ENCODE peak calls at places on chromosomes 11 and 22, in seven cellular contexts. One of them, this sample, is unnamed.

GRCh38 chr22:17808688-17809403 is 34.6 kb upstream of the BID start:
- DNase-seq in adrenal gland: no peak
- DNase-seq in IMR-90: peak
- DNase-seq in heart left ventricle: no peak
- DNase-seq in uterus: no peak
- DNase-seq in A549: no peak
- DNase-seq in transverse colon: no peak
- DNase-seq in this sample: no peak

GRCh38 chr11:12390258-12390657 is 12.9 kb downstream of the PARVA start:
- DNase-seq in A549: no peak
- DNase-seq in IMR-90: no peak
- DNase-seq in transverse colon: no peak
- DNase-seq in adrenal gland: no peak
- DNase-seq in uterus: no peak
- DNase-seq in heart left ventricle: no peak
- DNase-seq in this sample: no peak

GRCh38 chr11:116842909-116843308 is 5.5 kb upstream of the APOA1 start:
- DNase-seq in heart left ventricle: no peak
- DNase-seq in IMR-90: no peak
- DNase-seq in adrenal gland: no peak
- DNase-seq in A549: peak
- DNase-seq in uterus: no peak
- DNase-seq in transverse colon: peak
- DNase-seq in this sample: no peak

GRCh38 chr11:124536520-124536919 is 6.9 kb downstream of the OR8B12 start:
- DNase-seq in adrenal gland: peak
- DNase-seq in A549: peak
- DNase-seq in uterus: no peak
- DNase-seq in IMR-90: peak
- DNase-seq in heart left ventricle: peak
- DNase-seq in transverse colon: peak
- DNase-seq in this sample: peak

GRCh38 chr11:11445441-11446185 is 92.6 kb upstream of the CSNK2A3 start:
- DNase-seq in uterus: no peak
- DNase-seq in IMR-90: no peak
- DNase-seq in transverse colon: no peak
- DNase-seq in A549: no peak
- DNase-seq in adrenal gland: no peak
- DNase-seq in heart left ventricle: no peak
- DNase-seq in this sample: no peak

GRCh38 chr11:30617762-30618161 is 31.6 kb upstream of the MPPED2 start:
- DNase-seq in IMR-90: no peak
- DNase-seq in A549: no peak
- DNase-seq in heart left ventricle: no peak
- DNase-seq in transverse colon: no peak
- DNase-seq in uterus: no peak
- DNase-seq in adrenal gland: no peak
- DNase-seq in this sample: no peak

GRCh38 chr11:62169448-62169847 is 20.6 kb upstream of the SCGB1D1 start:
- DNase-seq in adrenal gland: peak
- DNase-seq in IMR-90: no peak
- DNase-seq in uterus: no peak
- DNase-seq in A549: no peak
- DNase-seq in heart left ventricle: peak
- DNase-seq in transverse colon: no peak
- DNase-seq in this sample: no peak

GRCh38 chr11:82507288-82507687 is 226.4 kb downstream of the FAM181B start:
- DNase-seq in uterus: no peak
- DNase-seq in transverse colon: no peak
- DNase-seq in heart left ventricle: no peak
- DNase-seq in IMR-90: no peak
- DNase-seq in A549: no peak
- DNase-seq in adrenal gland: no peak
- DNase-seq in this sample: no peak

GRCh38 chr22:19874307-19875060 is 19.8 kb upstream of the GNB1L start:
- DNase-seq in IMR-90: no peak
- DNase-seq in heart left ventricle: no peak
- DNase-seq in A549: no peak
- DNase-seq in transverse colon: no peak
- DNase-seq in adrenal gland: peak
- DNase-seq in uterus: peak
- DNase-seq in this sample: no peak

GRCh38 chr11:133545199-133545709 is 13.0 kb upstream of the OPCML start:
- DNase-seq in uterus: no peak
- DNase-seq in transverse colon: no peak
- DNase-seq in A549: no peak
- DNase-seq in IMR-90: no peak
- DNase-seq in heart left ventricle: no peak
- DNase-seq in adrenal gland: no peak
- DNase-seq in this sample: no peak

GRCh38 chr11:8296872-8297271 is 33.2 kb upstream of the LMO1 start:
- DNase-seq in IMR-90: no peak
- DNase-seq in transverse colon: no peak
- DNase-seq in A549: no peak
- DNase-seq in heart left ventricle: no peak
- DNase-seq in adrenal gland: no peak
- DNase-seq in uterus: no peak
- DNase-seq in this sample: no peak

GRCh38 chr22:35314161-35314942 is 14.7 kb downstream of the TOM1 start:
- DNase-seq in IMR-90: no peak
- DNase-seq in adrenal gland: no peak
- DNase-seq in uterus: peak
- DNase-seq in A549: no peak
- DNase-seq in transverse colon: peak
- DNase-seq in heart left ventricle: peak
- DNase-seq in this sample: no peak

GRCh38 chr11:119752324-119752723 is 23.3 kb upstream of the NECTIN1 start:
- DNase-seq in uterus: no peak
- DNase-seq in A549: no peak
- DNase-seq in IMR-90: no peak
- DNase-seq in heart left ventricle: no peak
- DNase-seq in transverse colon: no peak
- DNase-seq in adrenal gland: no peak
- DNase-seq in this sample: no peak
- TF ChIP-seq CTCF in uterus: no peak
- TF ChIP-seq CTCF in A549: no peak
- TF ChIP-seq CTCF in IMR-90: no peak
- TF ChIP-seq CTCF in heart left ventricle: no peak
- TF ChIP-seq CTCF in transverse colon: no peak
- TF ChIP-seq CTCF in adrenal gland: no peak
- TF ChIP-seq CTCF in this sample: no peak

GRCh38 chr11:4065086-4065485 is 29.5 kb upstream of the RRM1 start:
- DNase-seq in IMR-90: no peak
- DNase-seq in A549: no peak
- DNase-seq in uterus: no peak
- DNase-seq in transverse colon: no peak
- DNase-seq in heart left ventricle: no peak
- DNase-seq in adrenal gland: no peak
- DNase-seq in this sample: no peak
- H3K4me3 ChIP-seq in IMR-90: no peak
- H3K4me3 ChIP-seq in A549: no peak
- H3K4me3 ChIP-seq in uterus: no peak
- H3K4me3 ChIP-seq in transverse colon: no peak
- H3K4me3 ChIP-seq in heart left ventricle: no peak
- H3K4me3 ChIP-seq in adrenal gland: no peak
- H3K4me3 ChIP-seq in this sample: no peak

GRCh38 chr22:30422481-30423295 is 2.9 kb upstream of the MTFP1 start:
- DNase-seq in transverse colon: peak
- DNase-seq in uterus: peak
- DNase-seq in adrenal gland: peak
- DNase-seq in A549: peak
- DNase-seq in IMR-90: peak
- DNase-seq in heart left ventricle: peak
- DNase-seq in this sample: peak

GRCh38 chr22:30424471-30425326 is 869 bp upstream of the MTFP1 start:
- DNase-seq in uterus: peak
- DNase-seq in A549: peak
- DNase-seq in transverse colon: peak
- DNase-seq in adrenal gland: no peak
- DNase-seq in IMR-90: peak
- DNase-seq in heart left ventricle: no peak
- DNase-seq in this sample: no peak

GRCh38 chr22:30423296-30423958 is 2.1 kb upstream of the MTFP1 start:
- DNase-seq in uterus: no peak
- DNase-seq in A549: peak
- DNase-seq in transverse colon: peak
- DNase-seq in adrenal gland: no peak
- DNase-seq in heart left ventricle: no peak
- DNase-seq in IMR-90: no peak
- DNase-seq in this sample: peak

GRCh38 chr22:30425327-30425615 is 297 bp upstream of the MTFP1 start:
- DNase-seq in heart left ventricle: no peak
- DNase-seq in uterus: no peak
- DNase-seq in A549: no peak
- DNase-seq in IMR-90: no peak
- DNase-seq in adrenal gland: peak
- DNase-seq in transverse colon: no peak
- DNase-seq in this sample: no peak

DNA sequence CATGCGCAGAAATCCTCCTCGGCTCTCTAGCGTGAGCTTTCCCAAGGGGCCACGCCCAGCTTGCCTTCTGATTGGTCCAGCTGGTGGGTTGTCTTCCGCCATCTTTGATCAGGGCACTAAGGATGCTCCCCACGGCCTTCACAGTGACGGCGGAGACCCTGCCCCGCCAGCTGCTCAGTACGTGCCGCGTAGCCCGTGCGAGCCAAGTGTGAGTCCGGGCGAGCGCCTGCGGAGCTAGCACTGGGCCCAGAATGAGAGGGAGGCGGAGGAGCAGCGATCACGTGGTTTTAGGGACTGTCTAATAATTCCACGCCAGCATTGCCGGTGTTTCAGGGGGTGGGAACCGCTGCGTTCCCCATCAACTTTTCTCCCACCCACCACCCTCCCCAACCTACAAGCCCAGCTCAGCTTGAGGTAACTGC is 1.6 kb upstream of the MTFP1 start:
- DNase-seq in transverse colon: peak
- DNase-seq in A549: peak
- DNase-seq in heart left ventricle: peak
- DNase-seq in IMR-90: peak
- DNase-seq in adrenal gland: peak
- DNase-seq in uterus: peak
- DNase-seq in this sample: peak
- TF ChIP-seq POLR2A in transverse colon: peak
- TF ChIP-seq POLR2A in A549: peak
- TF ChIP-seq POLR2A in heart left ventricle: no peak
- TF ChIP-seq POLR2A in IMR-90: peak
- TF ChIP-seq POLR2A in adrenal gland: no peak
- TF ChIP-seq POLR2A in uterus: peak
- TF ChIP-seq POLR2A in this sample: no peak

GRCh38 chr11:13701506-13701905 is 33.0 kb downstream of the FAR1 start:
- DNase-seq in IMR-90: no peak
- DNase-seq in A549: no peak
- DNase-seq in heart left ventricle: no peak
- DNase-seq in transverse colon: no peak
- DNase-seq in adrenal gland: no peak
- DNase-seq in uterus: no peak
- DNase-seq in this sample: no peak
- TF ChIP-seq CTCF in IMR-90: no peak
- TF ChIP-seq CTCF in A549: peak
- TF ChIP-seq CTCF in heart left ventricle: no peak
- TF ChIP-seq CTCF in transverse colon: no peak
- TF ChIP-seq CTCF in adrenal gland: no peak
- TF ChIP-seq CTCF in uterus: no peak
- TF ChIP-seq CTCF in this sample: no peak

DNA sequence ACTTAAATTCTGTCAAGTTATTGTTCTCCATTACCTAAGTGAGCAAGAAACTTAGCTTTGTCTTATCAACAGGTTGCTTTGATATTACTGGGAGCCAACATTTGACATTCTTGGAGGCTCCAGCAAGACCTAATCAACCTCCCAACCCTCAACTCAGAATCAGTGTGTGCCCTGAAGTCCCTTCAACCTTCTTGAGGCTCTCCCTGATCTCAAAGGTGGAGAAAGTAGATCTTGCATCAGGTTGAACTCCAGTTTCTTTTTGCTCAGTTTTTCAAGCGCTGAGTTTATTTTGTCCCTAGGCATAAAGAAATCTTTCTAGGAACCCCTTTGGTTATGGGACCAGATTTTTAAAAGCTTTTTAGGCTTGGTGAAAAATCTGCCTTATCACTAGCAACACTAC is 1.4 kb downstream of the FAM111A start:
- DNase-seq in adrenal gland: no peak
- DNase-seq in uterus: no peak
- DNase-seq in A549: no peak
- DNase-seq in heart left ventricle: no peak
- DNase-seq in IMR-90: peak
- DNase-seq in transverse colon: no peak
- DNase-seq in this sample: no peak
- H3K4me3 ChIP-seq in adrenal gland: peak
- H3K4me3 ChIP-seq in uterus: peak
- H3K4me3 ChIP-seq in A549: peak
- H3K4me3 ChIP-seq in heart left ventricle: peak
- H3K4me3 ChIP-seq in IMR-90: peak
- H3K4me3 ChIP-seq in transverse colon: no peak
- H3K4me3 ChIP-seq in this sample: no peak

GRCh38 chr22:36497910-36498669 is 8.8 kb downstream of the FOXRED2 start:
- DNase-seq in A549: no peak
- DNase-seq in uterus: peak
- DNase-seq in transverse colon: no peak
- DNase-seq in IMR-90: no peak
- DNase-seq in adrenal gland: no peak
- DNase-seq in heart left ventricle: no peak
- DNase-seq in this sample: no peak

DNA sequence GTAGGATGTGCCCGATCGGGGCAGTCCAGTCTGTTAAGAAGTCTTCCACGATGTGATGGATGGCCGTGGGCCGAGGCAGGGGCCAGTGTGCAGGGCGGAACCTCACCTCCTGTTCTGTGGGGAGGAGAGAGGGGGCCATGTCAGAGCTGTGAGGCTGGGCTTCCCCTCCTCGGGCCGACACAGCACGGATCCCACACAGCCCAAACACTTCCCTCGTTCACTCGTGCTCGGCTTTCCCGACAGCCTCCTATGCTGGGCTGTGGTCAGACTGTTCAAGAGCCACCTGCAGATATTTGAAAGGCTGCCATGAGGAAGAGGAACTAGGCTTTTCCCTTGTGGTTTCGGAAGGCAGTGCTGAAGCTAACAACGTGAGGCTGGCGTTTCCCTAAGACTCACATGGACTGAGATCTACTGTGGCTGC is 12.3 kb upstream of the TXN2 start:
- DNase-seq in uterus: no peak
- DNase-seq in adrenal gland: peak
- DNase-seq in transverse colon: peak
- DNase-seq in A549: no peak
- DNase-seq in heart left ventricle: peak
- DNase-seq in IMR-90: no peak
- DNase-seq in this sample: no peak
- TF ChIP-seq POLR2A in uterus: no peak
- TF ChIP-seq POLR2A in adrenal gland: no peak
- TF ChIP-seq POLR2A in transverse colon: no peak
- TF ChIP-seq POLR2A in A549: no peak
- TF ChIP-seq POLR2A in heart left ventricle: no peak
- TF ChIP-seq POLR2A in IMR-90: no peak
- TF ChIP-seq POLR2A in this sample: no peak